ENCODE peak calls at places on chromosomes 5 and 9, in seven cellular contexts. Y is A549, P is ovary, W is tibial nerve, I is uterus, Q is endothelial cell of umbilical vein, C is GM12878. F is an unnamed sample.

GRCh38 chr9:36903541-36904435 is 130.3 kb downstream of the PAX5 start:
- DNase-seq in Y (peak), P (peak), W (no peak), I (no peak), Q (peak), C (peak), F (no peak)

GRCh38 chr5:159510282-159510681 is 180.0 kb upstream of the IL12B start:
- DNase-seq in Y (peak), P (peak), W (no peak), I (peak), Q (no peak), C (no peak), F (peak)

GRCh38 chr5:73591102-73591695 is 25.7 kb downstream of the UTP15 start:
- DNase-seq in Y (peak), P (no peak), W (no peak), I (peak), Q (peak), C (peak), F (peak)

GRCh38 chr5:42315214-42315613 is 108.0 kb upstream of the GHR start:
- DNase-seq in Y (no peak), P (no peak), W (no peak), I (no peak), Q (no peak), C (no peak), F (no peak)

GRCh38 chr9:120698766-120699165 is 15.5 kb downstream of the MEGF9 start:
- DNase-seq in Y (no peak), P (no peak), W (no peak), I (no peak), Q (peak), C (no peak), F (no peak)

GRCh38 chr5:172901012-172901780 is 58.0 kb upstream of the RPL26L1 start:
- DNase-seq in Y (peak), P (peak), W (no peak), I (peak), Q (peak), C (no peak), F (peak)

GRCh38 chr5:103446813-103447212 is 115.8 kb downstream of the NUDT12 start:
- DNase-seq in Y (no peak), P (no peak), W (no peak), I (no peak), Q (peak), C (no peak), F (no peak)

GRCh38 chr5:159601216-159601615 is 270.9 kb upstream of the IL12B start:
- DNase-seq in Y (no peak), P (no peak), W (no peak), I (no peak), Q (no peak), C (no peak), F (no peak)

GRCh38 chr9:34375901-34376595 is 650 bp downstream of the MYORG start:
- DNase-seq in Y (peak), P (peak), W (no peak), I (peak), Q (peak), C (no peak), F (no peak)

GRCh38 chr5:58735637-58736036 is 152.8 kb downstream of the RAB3C start:
- DNase-seq in Y (no peak), P (no peak), W (no peak), I (no peak), Q (no peak), C (no peak), F (no peak)

GRCh38 chr5:68273717-68274409 is 58.3 kb downstream of the PIK3R1 start:
- DNase-seq in Y (no peak), P (no peak), W (no peak), I (no peak), Q (no peak), C (no peak), F (no peak)

GRCh38 chr9:100066539-100066938 is 32.3 kb downstream of the ERP44 start:
- DNase-seq in Y (no peak), P (no peak), W (no peak), I (no peak), Q (no peak), C (peak), F (no peak)

GRCh38 chr9:117926031-117926655 is 221.9 kb downstream of the TLR4 start:
- DNase-seq in Y (no peak), P (no peak), W (no peak), I (no peak), Q (no peak), C (no peak), F (no peak)

GRCh38 chr5:160284271-160284670 is 28.1 kb downstream of the CCNJL start:
- DNase-seq in Y (no peak), P (no peak), W (no peak), I (no peak), Q (no peak), C (no peak), F (no peak)

GRCh38 chr9:4970970-4971641 is 14.0 kb upstream of the JAK2 start:
- DNase-seq in Y (no peak), P (no peak), W (no peak), I (no peak), Q (no peak), C (peak), F (no peak)

GRCh38 chr9:110111868-110112267 is 96.1 kb downstream of the C9orf152 start:
- DNase-seq in Y (no peak), P (no peak), W (no peak), I (no peak), Q (no peak), C (no peak), F (no peak)

GRCh38 chr5:143126121-143127019 is 277.1 kb downstream of the NR3C1 start:
- DNase-seq in Y (no peak), P (no peak), W (no peak), I (no peak), Q (peak), C (peak), F (no peak)

GRCh38 chr9:35091536-35091935 is 4.9 kb downstream of the PIGO start:
- DNase-seq in Y (no peak), P (no peak), W (no peak), I (no peak), Q (no peak), C (no peak), F (no peak)

GRCh38 chr9:8188720-8189407 is 389.3 kb upstream of the DMAC1 start:
- DNase-seq in Y (no peak), P (no peak), W (no peak), I (no peak), Q (no peak), C (no peak), F (no peak)

GRCh38 chr5:59079622-59080620 is 497.0 kb downstream of the RAB3C start:
- DNase-seq in Y (peak), P (no peak), W (no peak), I (peak), Q (peak), C (no peak), F (peak)

GRCh38 chr9:88400021-88400420 is 11.8 kb downstream of the SPIN1 start:
- DNase-seq in Y (no peak), P (no peak), W (no peak), I (no peak), Q (no peak), C (no peak), F (peak)

GRCh38 chr9:70587143-70587710 is 172.8 kb upstream of the KLF9 start:
- DNase-seq in Y (no peak), P (no peak), W (no peak), I (peak), Q (peak), C (no peak), F (no peak)

GRCh38 chr5:115946655-115947054 is 15.6 kb upstream of the LVRN start:
- DNase-seq in Y (peak), P (no peak), W (no peak), I (no peak), Q (no peak), C (no peak), F (no peak)

GRCh38 chr5:132772291-132773070 is 4.6 kb downstream of the SEPTIN8 start:
- DNase-seq in Y (no peak), P (no peak), W (no peak), I (no peak), Q (no peak), C (no peak), F (no peak)

GRCh38 chr9:70642421-70642820 is 228.0 kb upstream of the KLF9 start:
- DNase-seq in Y (no peak), P (no peak), W (no peak), I (no peak), Q (no peak), C (no peak), F (no peak)

GRCh38 chr5:133222979-133223378 is 171.2 kb downstream of the HSPA4 start:
- DNase-seq in Y (no peak), P (no peak), W (no peak), I (no peak), Q (peak), C (no peak), F (no peak)

GRCh38 chr5:143059355-143059754 is 289.2 kb downstream of the ARHGAP26 start:
- DNase-seq in Y (no peak), P (no peak), W (no peak), I (no peak), Q (peak), C (no peak), F (no peak)

GRCh38 chr5:10036136-10036535 is 213.6 kb downstream of the ATPSCKMT start:
- DNase-seq in Y (no peak), P (no peak), W (no peak), I (no peak), Q (no peak), C (no peak), F (no peak)

GRCh38 chr9:129140397-129141065 is 29.3 kb downstream of the PTPA start:
- DNase-seq in Y (peak), P (peak), W (no peak), I (peak), Q (peak), C (no peak), F (no peak)

GRCh38 chr5:14669975-14670374 is 5.5 kb downstream of the OTULIN start:
- DNase-seq in Y (no peak), P (no peak), W (no peak), I (no peak), Q (no peak), C (no peak), F (no peak)

GRCh38 chr9:133115604-133116345 is 5.3 kb downstream of the RALGDS start:
- DNase-seq in Y (no peak), P (peak), W (no peak), I (peak), Q (no peak), C (peak), F (no peak)

GRCh38 chr9:749712-750111 is 91.8 kb upstream of the DMRT1 start:
- DNase-seq in Y (no peak), P (no peak), W (no peak), I (no peak), Q (no peak), C (no peak), F (no peak)

GRCh38 chr5:158074992-158075769 is 216.2 kb upstream of the CLINT1 start:
- DNase-seq in Y (peak), P (peak), W (peak), I (peak), Q (peak), C (no peak), F (peak)

GRCh38 chr9:88476491-88477271 is 58.3 kb upstream of the NXNL2 start:
- DNase-seq in Y (no peak), P (no peak), W (no peak), I (no peak), Q (no peak), C (peak), F (no peak)

GRCh38 chr9:134130503-134131375 is 5.1 kb upstream of the WDR5 start:
- DNase-seq in Y (no peak), P (peak), W (peak), I (peak), Q (no peak), C (no peak), F (no peak)
- H3K27ac ChIP-seq in Y (no peak), P (peak), W (no peak), I (peak), Q (no peak), C (no peak), F (no peak)

DNA sequence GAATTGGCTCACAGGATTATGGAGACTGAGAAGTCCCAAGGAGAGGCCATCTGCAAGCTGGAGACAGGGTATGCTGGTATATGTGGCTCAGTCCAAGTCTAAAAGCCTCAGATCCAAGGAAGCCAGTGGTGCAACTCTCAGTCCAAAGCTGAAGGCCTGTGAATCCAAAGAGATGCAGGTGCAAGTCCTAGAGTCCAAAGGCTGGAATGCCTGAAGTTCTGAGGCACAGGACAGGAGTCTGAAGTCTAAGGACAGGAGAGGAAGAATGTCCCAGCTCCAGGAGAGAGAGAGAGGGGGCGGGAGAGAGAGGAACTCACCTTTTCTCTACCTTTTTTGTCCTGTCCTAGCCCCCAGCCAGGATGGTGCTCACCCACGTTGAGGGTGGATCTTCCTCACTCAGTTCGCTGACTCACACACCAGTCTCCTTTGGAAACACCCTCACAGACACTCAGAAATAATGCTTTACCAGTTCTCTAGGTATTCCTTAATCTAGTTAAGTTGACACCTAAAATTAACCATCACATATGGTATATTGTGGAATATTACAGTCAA is 49.6 kb downstream of the KCNN2 start:
- DNase-seq in Y (no peak), P (no peak), W (no peak), I (no peak), Q (no peak), C (no peak), F (no peak)
- TF ChIP-seq CTCF in Y (no peak), P (no peak), W (no peak), I (no peak), Q (no peak), C (no peak), F (no peak)

DNA sequence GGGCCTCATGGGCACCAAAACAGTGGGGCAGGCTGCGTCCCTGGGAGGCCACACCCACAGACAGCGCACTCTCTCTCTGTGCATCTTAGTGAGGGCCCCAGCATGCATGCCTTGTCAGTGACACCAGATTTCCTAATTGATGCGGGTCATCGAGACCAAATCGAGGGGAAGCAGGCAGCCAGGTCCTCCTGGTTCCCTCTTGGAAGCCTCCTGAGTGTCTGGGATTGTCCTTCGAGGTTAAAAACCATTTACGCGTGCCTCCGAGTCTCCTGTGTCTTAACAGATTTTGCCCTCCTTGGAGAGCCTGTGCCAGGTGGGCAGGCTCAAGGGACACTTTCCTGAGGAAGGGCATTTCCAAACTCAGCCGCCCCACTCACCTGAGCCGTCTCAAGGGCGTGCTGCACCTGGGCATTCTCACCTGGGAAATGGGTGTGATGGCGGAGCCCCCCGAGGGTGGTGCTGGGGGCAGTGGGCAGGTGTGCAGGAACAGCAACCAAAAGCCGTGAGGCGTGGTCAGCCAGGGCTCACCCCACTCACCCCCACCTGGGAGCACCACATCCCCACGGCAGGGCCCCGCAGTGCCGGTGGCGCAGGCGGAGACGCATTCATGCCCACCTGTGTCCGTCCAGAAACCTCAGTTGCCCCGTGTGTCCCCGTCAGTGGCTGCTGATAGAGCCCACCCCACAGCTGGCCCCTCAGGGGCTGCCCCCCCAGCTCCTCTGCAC is 2.7 kb downstream of the SLC6A19 start:
- DNase-seq in Y (no peak), P (no peak), W (no peak), I (no peak), Q (no peak), C (no peak), F (no peak)
- H3K27ac ChIP-seq in Y (no peak), P (no peak), W (no peak), I (no peak), Q (no peak), C (no peak), F (no peak)

DNA sequence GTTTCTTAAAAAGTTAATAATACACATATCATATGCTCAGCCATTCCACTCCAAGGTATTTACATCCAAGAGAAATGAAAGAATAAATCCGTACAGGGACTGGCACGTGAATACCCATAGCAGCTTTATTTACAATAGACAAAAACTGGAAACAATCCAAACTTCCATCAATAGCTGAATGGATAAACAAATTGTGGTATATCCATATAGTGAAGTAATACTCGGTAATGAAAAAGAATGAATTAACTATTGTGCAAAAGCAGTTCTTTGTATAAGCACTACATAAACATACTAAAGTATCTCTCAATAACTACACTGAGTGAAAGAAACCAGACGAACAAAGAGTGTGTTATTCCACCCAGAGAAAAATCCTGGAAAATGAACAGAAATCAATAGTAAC is 17.6 kb downstream of the COL23A1 start:
- DNase-seq in Y (no peak), P (no peak), W (no peak), I (no peak), Q (no peak), C (no peak), F (no peak)
- TF ChIP-seq CTCF in Y (no peak), P (no peak), W (no peak), I (no peak), Q (no peak), C (no peak), F (no peak)